ENCODE peak calls at places on chromosomes 6 and 20, in seven cellular contexts. D, P, Z, I, C, Q and T are unnamed samples.
A peak's percentile ranks its signal among the peaks of the same experiment; 100 is the strongest.

GRCh38 chr6:147219463-147219862 is 15.2 kb downstream of the STXBP5 start:
- DNase-seq in D (no peak), P (no peak), Z (no peak), I (no peak), C (no peak), Q (no peak), T (no peak)

GRCh38 chr6:7115452-7116223 is 7.9 kb downstream of the RREB1 start:
- DNase-seq in D (no peak), P (no peak), Z (no peak), I (no peak), C (no peak), Q (no peak), T (no peak)

GRCh38 chr20:43442310-43442880 is 15.3 kb upstream of the SRSF6 start:
- DNase-seq in D (no peak), P (peak; percentile 27), Z (no peak), I (no peak), C (no peak), Q (no peak), T (peak; percentile 10)

GRCh38 chr6:144131248-144131709 is 19.0 kb upstream of the STX11 start:
- DNase-seq in D (no peak), P (peak; percentile 82), Z (no peak), I (peak; percentile 38), C (peak; percentile 77), Q (no peak), T (peak; percentile 86)

GRCh38 chr20:20410678-20411077 is 42.8 kb downstream of the INSM1 start:
- DNase-seq in D (no peak), P (no peak), Z (peak; percentile 27), I (no peak), C (peak; percentile 26), Q (no peak), T (no peak)

GRCh38 chr20:63454729-63455567 is 17.5 kb downstream of the KCNQ2 start:
- DNase-seq in D (no peak), P (no peak), Z (no peak), I (no peak), C (no peak), Q (no peak), T (no peak)

GRCh38 chr6:167733740-167734661 is 92.7 kb upstream of the AFDN start:
- DNase-seq in D (peak; percentile 70), P (no peak), Z (no peak), I (no peak), C (no peak), Q (no peak), T (no peak)

GRCh38 chr20:45111799-45112471 is 3.0 kb downstream of the WFDC5 start:
- DNase-seq in D (no peak), P (no peak), Z (no peak), I (no peak), C (peak; percentile 33), Q (no peak), T (peak; percentile 25)

GRCh38 chr6:149750136-149750609 is 632 bp downstream of the PCMT1 start:
- DNase-seq in D (no peak), P (peak; percentile 49), Z (no peak), I (peak; percentile 34), C (peak; percentile 60), Q (peak; percentile 21), T (peak; percentile 30)

GRCh38 chr6:1933292-1933691 is 312.1 kb downstream of the GMDS start:
- DNase-seq in D (no peak), P (no peak), Z (no peak), I (no peak), C (no peak), Q (no peak), T (no peak)

GRCh38 chr6:17869010-17869752 is 118.3 kb downstream of the KIF13A start:
- DNase-seq in D (no peak), P (peak; percentile 77), Z (no peak), I (no peak), C (peak; percentile 71), Q (no peak), T (peak; percentile 64)

GRCh38 chr6:31744422-31744821 is 4.6 kb downstream of the MSH5 start:
- DNase-seq in D (no peak), P (no peak), Z (no peak), I (no peak), C (no peak), Q (no peak), T (no peak)

GRCh38 chr20:49276895-49277785 is 717 bp downstream of the ZNFX1 start:
- DNase-seq in D (peak; percentile 91), P (no peak), Z (peak; percentile 68), I (no peak), C (no peak), Q (no peak), T (no peak)

GRCh38 chr6:90383212-90383611 is 86.6 kb upstream of the BACH2 start:
- DNase-seq in D (no peak), P (no peak), Z (no peak), I (no peak), C (no peak), Q (no peak), T (no peak)

GRCh38 chr6:27861861-27862260 is 50.3 kb downstream of the OR2B2 start:
- DNase-seq in D (no peak), P (no peak), Z (no peak), I (no peak), C (no peak), Q (no peak), T (no peak)

GRCh38 chr6:81744136-81744535 is 8.3 kb downstream of the TENT5A start:
- DNase-seq in D (no peak), P (no peak), Z (no peak), I (no peak), C (no peak), Q (no peak), T (no peak)

GRCh38 chr6:52286798-52287432 is 2.4 kb upstream of the MCM3 start:
- DNase-seq in D (no peak), P (peak; percentile 72), Z (peak; percentile 42), I (peak; percentile 75), C (peak; percentile 76), Q (peak; percentile 61), T (peak; percentile 49)

DNA sequence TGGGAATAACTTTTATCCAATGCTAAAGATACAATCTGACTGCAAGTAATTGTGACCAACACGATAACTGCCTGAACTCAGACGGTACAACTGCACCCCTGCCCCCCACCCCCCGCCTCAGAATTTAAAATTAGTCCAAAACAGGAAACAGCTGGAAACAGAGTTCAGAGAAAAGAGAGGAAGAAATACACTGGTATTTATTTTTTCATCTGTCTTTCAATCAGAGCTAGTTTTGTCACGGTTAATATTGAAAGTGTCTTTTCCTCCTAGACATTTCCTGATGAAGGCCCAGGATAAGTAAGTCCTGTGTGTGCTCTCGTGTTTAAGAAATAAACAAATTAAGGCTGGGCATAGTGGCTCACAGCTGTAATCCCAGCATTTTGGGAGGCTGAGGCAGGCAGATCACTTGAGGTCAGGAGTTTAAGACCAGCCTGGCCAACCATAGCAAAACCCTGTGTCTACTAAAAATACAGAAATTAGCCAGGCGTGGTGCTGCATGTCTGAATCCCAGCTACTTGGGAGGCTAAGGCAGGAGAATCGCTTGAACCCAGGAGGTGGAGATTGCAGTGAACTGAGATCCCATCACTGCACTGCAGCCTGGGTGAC is 21.5 kb downstream of the ACSS1 start:
- DNase-seq in D (peak; percentile 6), P (no peak), Z (no peak), I (no peak), C (no peak), Q (peak; percentile 12), T (no peak)
- H3K4me3 ChIP-seq in D (no peak overlapping the region), P (no peak overlapping the region), Z (no peak overlapping the region), I (no peak overlapping the region), C (no peak overlapping the region), Q (peak overlapping the region; percentile 41), T (no peak overlapping the region)

DNA sequence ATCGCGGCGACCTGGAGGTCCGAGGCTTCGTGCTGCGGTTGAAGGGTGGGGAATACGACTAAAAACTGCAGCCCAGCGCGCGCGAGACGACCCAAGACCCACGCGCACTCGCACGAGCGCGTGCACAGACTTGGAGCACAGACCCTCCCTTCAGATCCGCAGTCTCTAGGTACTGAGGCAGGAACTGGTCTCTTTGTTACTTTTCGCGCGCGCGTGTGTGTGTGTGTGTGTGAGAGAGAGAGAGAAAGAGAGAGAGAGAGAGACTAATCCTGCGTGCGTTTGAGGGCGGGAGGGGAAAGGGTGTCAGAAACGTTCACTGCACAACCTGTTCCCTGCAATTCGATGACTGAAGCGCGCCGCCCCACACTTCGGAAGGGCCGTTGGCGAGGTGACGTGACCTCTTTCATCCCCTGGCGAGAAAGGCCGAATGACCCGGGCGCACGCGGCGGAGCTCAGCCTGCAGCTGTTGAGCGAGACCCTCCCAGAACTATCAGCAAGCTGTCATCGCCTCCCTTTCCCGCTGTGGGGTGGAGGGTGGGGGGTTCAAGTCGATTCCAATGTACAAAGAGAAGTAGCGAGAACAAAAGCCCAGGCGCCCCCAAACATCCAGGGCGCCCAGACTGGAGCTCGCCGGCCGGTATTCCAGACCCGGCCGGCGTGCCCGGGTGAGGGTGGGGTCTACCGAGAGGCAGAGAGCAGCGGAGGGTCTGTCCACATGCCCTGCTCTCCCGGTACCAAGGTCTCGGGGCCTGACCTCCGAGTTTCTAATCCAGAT is 1.5 kb upstream of the TUBB2B start:
- DNase-seq in D (no peak), P (no peak), Z (peak; percentile 21), I (no peak), C (no peak), Q (no peak), T (no peak)
- H3K4me3 ChIP-seq in D (peak overlapping the region; percentile 31), P (no peak overlapping the region), Z (no peak overlapping the region), I (peak overlapping the region; percentile 5), C (no peak overlapping the region), Q (peak overlapping the region; percentile 34), T (peak overlapping the region; percentile 20)

GRCh38 chr6:48615041-48615440 is 504.0 kb upstream of the PTCHD4 start:
- DNase-seq in D (no peak), P (peak; percentile 30), Z (no peak), I (peak; percentile 9), C (peak; percentile 59), Q (no peak), T (no peak)
- H3K4me3 ChIP-seq in D (no peak overlapping the region), P (no peak overlapping the region), Z (no peak overlapping the region), I (no peak overlapping the region), C (no peak overlapping the region), Q (no peak overlapping the region), T (no peak overlapping the region)

DNA sequence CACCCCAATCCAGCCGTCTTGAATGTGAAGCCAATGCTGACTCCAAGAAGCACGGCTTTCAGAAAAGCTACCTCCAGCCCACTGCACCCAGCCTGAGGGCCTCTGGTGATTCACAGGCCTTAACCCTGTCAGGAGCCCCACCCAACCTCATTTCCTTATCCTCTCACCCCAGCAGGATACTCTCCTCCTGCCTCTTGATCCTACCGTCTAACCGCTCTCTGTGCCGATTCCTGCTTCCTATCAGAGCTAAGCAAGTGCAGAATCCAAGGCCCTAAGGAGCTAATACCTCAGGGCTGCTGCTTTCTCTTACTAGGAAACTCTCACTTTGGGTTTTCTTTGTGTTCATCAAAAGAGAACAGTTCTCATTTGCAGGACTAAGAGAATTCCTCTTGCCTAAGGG is 47.2 kb downstream of the TRERF1 start:
- DNase-seq in D (no peak), P (peak; percentile 68), Z (no peak), I (peak; percentile 47), C (peak; percentile 93), Q (no peak), T (peak; percentile 75)
- H3K4me3 ChIP-seq in D (no peak overlapping the region), P (no peak overlapping the region), Z (no peak overlapping the region), I (no peak overlapping the region), C (no peak overlapping the region), Q (no peak overlapping the region), T (no peak overlapping the region)

GRCh38 chr6:105993769-105994521 is 92.2 kb upstream of the PRDM1 start:
- DNase-seq in D (peak; percentile 88), P (peak; percentile 45), Z (peak; percentile 27), I (no peak), C (peak; percentile 50), Q (peak; percentile 60), T (peak; percentile 50)
- H3K4me3 ChIP-seq in D (peak overlapping the region; percentile 76), P (peak overlapping the region; percentile 73), Z (peak overlapping the region; percentile 64), I (peak overlapping the region; percentile 61), C (peak overlapping the region; percentile 85), Q (peak overlapping the region; percentile 94), T (peak overlapping the region; percentile 81)